ENCODE peak calls at places on chromosome 3, in ten cellular contexts. B is H54, N is activated gamma-delta T cell treated with Interleukin-2 at 50 U/mL for 16 hours, S is A549, D is IMR-90, V is neural crest cell, O is GM12865, Y is activated T-helper 1 cell treated with Interleukin-2 at 50 U/mL for 16 hours, R is uterus, A is T47D. E is an unnamed sample.

GRCh38 chr3:8488877-8489865 is 12.5 kb upstream of the LMCD1 start:
- DNase-seq in B (no peak), V (no peak), S (no peak), Y (no peak), O (no peak), N (no peak), D (no peak), R (peak), A (no peak), E (no peak)

GRCh38 chr3:74067296-74067695 is 442.6 kb upstream of the PDZRN3 start:
- DNase-seq in A (no peak), S (no peak), R (no peak), Y (no peak), D (peak), B (no peak), V (no peak), O (no peak), N (no peak), E (no peak)

GRCh38 chr3:69357196-69357595 is 28.7 kb downstream of the FRMD4B start:
- DNase-seq in A (no peak), V (no peak), N (no peak), S (no peak), D (no peak), R (no peak), Y (no peak), B (no peak), O (no peak), E (no peak)

GRCh38 chr3:2141482-2141881 is 42.8 kb downstream of the CNTN4 start:
- DNase-seq in D (no peak), R (no peak), A (no peak), S (no peak), Y (no peak), B (no peak), N (no peak), V (no peak), O (no peak), E (no peak)

GRCh38 chr3:185397676-185398075 is 34.7 kb downstream of the MAP3K13 start:
- DNase-seq in S (no peak), Y (no peak), B (no peak), V (no peak), D (no peak), A (no peak), N (no peak), O (no peak), R (no peak), E (no peak)

GRCh38 chr3:29186131-29186599 is 94.7 kb upstream of the RBMS3 start:
- DNase-seq in A (no peak), Y (no peak), R (no peak), O (no peak), N (no peak), B (no peak), V (no peak), S (peak), D (peak), E (no peak)

GRCh38 chr3:146180376-146180775 is 19.4 kb upstream of the PLOD2 start:
- DNase-seq in V (no peak), Y (no peak), B (no peak), N (no peak), R (no peak), O (no peak), D (no peak), S (no peak), A (no peak), E (no peak)

GRCh38 chr3:126416943-126417342 is 22.2 kb downstream of the CFAP100 start:
- DNase-seq in D (no peak), S (no peak), B (no peak), V (no peak), R (no peak), O (no peak), Y (no peak), N (no peak), A (no peak), E (no peak)

GRCh38 chr3:23302276-23302675 is 99.1 kb downstream of the UBE2E2 start:
- DNase-seq in S (no peak), B (no peak), D (peak), A (no peak), O (no peak), R (no peak), N (no peak), Y (no peak), V (no peak), E (no peak)

GRCh38 chr3:95088464-95088863 is 1025.6 kb downstream of the NSUN3 start:
- DNase-seq in S (no peak), D (no peak), V (no peak), Y (no peak), A (no peak), R (no peak), B (no peak), O (no peak), N (no peak), E (no peak)

GRCh38 chr3:197372076-197372661 is 73.8 kb upstream of the DLG1 start:
- DNase-seq in V (no peak), R (no peak), N (no peak), A (peak), S (peak), B (peak), O (no peak), D (peak), Y (no peak), E (peak)

GRCh38 chr3:126151562-126152302 is 28.7 kb downstream of the ALDH1L1 start:
- DNase-seq in Y (no peak), S (no peak), O (no peak), A (no peak), V (no peak), N (no peak), R (peak), B (no peak), D (no peak), E (peak)

GRCh38 chr3:106302451-106303221 is 433.8 kb upstream of the CBLB start:
- DNase-seq in A (no peak), V (no peak), S (no peak), N (no peak), Y (no peak), B (no peak), R (no peak), O (peak), D (no peak), E (no peak)

GRCh38 chr3:63625161-63625560 is 27.3 kb upstream of the SNTN start:
- DNase-seq in Y (no peak), D (peak), A (no peak), S (no peak), B (no peak), V (no peak), R (no peak), O (no peak), N (no peak), E (no peak)

E was measured in sciatic nerve.